ENCODE peak calls at places on chromosomes 6 and 20, in seven cellular contexts. N is hepatocyte, P is PC-3, M is nephron progenitor cell, T is AG10803, C is PC-9, B is cardiac muscle cell. D is an unnamed sample.
A peak's percentile ranks its signal among the peaks of the same experiment; 100 is the strongest.

GRCh38 chr20:58143531-58143930 is 84.9 kb downstream of the ANKRD60 start:
- DNase-seq in N (no peak), P (no peak), M (no peak), T (no peak), C (no peak), B (no peak), D (no peak)

GRCh38 chr6:7978736-7979135 is 68.1 kb upstream of the TXNDC5 start:
- DNase-seq in N (no peak), P (no peak), M (no peak), T (no peak), C (no peak), B (peak; percentile 27), D (no peak)

GRCh38 chr6:77457720-77458349 is 5.5 kb downstream of the HTR1B start:
- DNase-seq in N (peak; percentile 89), P (peak; percentile 62), M (peak; percentile 82), T (peak; percentile 92), C (peak; percentile 56), B (peak; percentile 97), D (peak; percentile 83)

GRCh38 chr6:4819706-4820283 is 43.6 kb downstream of the CDYL start:
- DNase-seq in N (no peak), P (no peak), M (no peak), T (peak; percentile 50), C (no peak), B (no peak), D (no peak)

GRCh38 chr20:53890434-53891305 is 179.7 kb downstream of the BCAS1 start:
- DNase-seq in N (no peak), P (peak; percentile 84), M (no peak), T (no peak), C (no peak), B (no peak), D (peak; percentile 59)

GRCh38 chr6:144264270-144265060 is 20.7 kb upstream of the UTRN start:
- DNase-seq in N (peak; percentile 80), P (peak; percentile 92), M (no peak), T (peak; percentile 92), C (peak; percentile 82), B (peak; percentile 94), D (peak; percentile 70)

GRCh38 chr20:3990741-3991140 is 24.6 kb downstream of the RNF24 start:
- DNase-seq in N (no peak), P (no peak), M (no peak), T (no peak), C (no peak), B (no peak), D (no peak)

GRCh38 chr6:43076928-43077809 is 1.1 kb downstream of the PTK7 start:
- DNase-seq in N (peak; percentile 62), P (peak; percentile 53), M (peak; percentile 63), T (peak; percentile 53), C (peak; percentile 37), B (peak; percentile 54), D (peak; percentile 47)

GRCh38 chr20:46400828-46401477 is 5.5 kb downstream of the ELMO2 start:
- DNase-seq in N (peak; percentile 13), P (peak; percentile 20), M (no peak), T (peak; percentile 53), C (no peak), B (peak; percentile 45), D (no peak)

GRCh38 chr6:48016027-48016755 is 94.8 kb downstream of the PTCHD4 start:
- DNase-seq in N (peak; percentile 18), P (no peak), M (no peak), T (no peak), C (no peak), B (no peak), D (no peak)

GRCh38 chr20:63578224-63579016 is 4.4 kb upstream of the HELZ2 start:
- DNase-seq in N (no peak), P (no peak), M (no peak), T (no peak), C (no peak), B (no peak), D (no peak)

GRCh38 chr20:5557123-5557522 is 193.1 kb upstream of the SHLD1 start:
- DNase-seq in N (peak; percentile 57), P (peak; percentile 66), M (peak; percentile 31), T (peak; percentile 34), C (peak; percentile 42), B (peak; percentile 54), D (peak; percentile 48)

GRCh38 chr6:31557443-31558317 is 10.3 kb downstream of the NFKBIL1 start:
- DNase-seq in N (no peak), P (no peak), M (no peak), T (no peak), C (no peak), B (no peak), D (no peak)

GRCh38 chr20:54173653-54174451 is at the start of gene CYP24A1:
- DNase-seq in N (peak; percentile 37), P (peak; percentile 39), M (peak; percentile 47), T (no peak), C (peak; percentile 38), B (peak; percentile 4), D (peak; percentile 96)

GRCh38 chr20:62501801-62502495 is 26.2 kb upstream of the GATA5 start:
- DNase-seq in N (peak; percentile 70), P (peak; percentile 48), M (no peak), T (peak; percentile 3), C (peak; percentile 29), B (peak; percentile 49), D (peak; percentile 67)

GRCh38 chr6:56091159-56091869 is 156.1 kb downstream of the COL21A1 start:
- DNase-seq in N (peak; percentile 46), P (peak; percentile 88), M (no peak), T (peak; percentile 86), C (peak; percentile 16), B (peak; percentile 92), D (peak; percentile 4)

GRCh38 chr20:58706975-58707681 is 14.5 kb downstream of the NPEPL1 start:
- DNase-seq in N (no peak), P (no peak), M (no peak), T (no peak), C (no peak), B (no peak), D (no peak)

GRCh38 chr6:3868544-3868943 is 19.4 kb downstream of the FAM50B start:
- DNase-seq in N (no peak), P (no peak), M (no peak), T (peak; percentile 91), C (no peak), B (peak; percentile 57), D (no peak)

GRCh38 chr6:26195376-26195923 is 108.2 kb downstream of the HFE start:
- DNase-seq in N (peak; percentile 92), P (peak; percentile 87), M (peak; percentile 60), T (peak; percentile 95), C (peak; percentile 67), B (peak; percentile 95), D (peak; percentile 81)

GRCh38 chr20:14344746-14345145 is 7.3 kb upstream of the FLRT3 start:
- DNase-seq in N (no peak), P (no peak), M (no peak), T (no peak), C (no peak), B (no peak), D (no peak)

GRCh38 chr6:10481101-10481500 is 40.0 kb upstream of the GCNT2 start:
- DNase-seq in N (no peak), P (peak; percentile 37), M (no peak), T (no peak), C (peak; percentile 10), B (no peak), D (no peak)

GRCh38 chr20:35702051-35702823 is 3.0 kb downstream of the ROMO1 start:
- DNase-seq in N (no peak), P (no peak), M (no peak), T (peak; percentile 89), C (no peak), B (no peak), D (no peak)

GRCh38 chr20:64036346-64037198 is 590 bp downstream of the C20orf204 start:
- DNase-seq in N (no peak), P (no peak), M (no peak), T (no peak), C (no peak), B (no peak), D (no peak)

GRCh38 chr6:116405663-116406329 is 35.0 kb downstream of the DSE start:
- DNase-seq in N (no peak), P (peak; percentile 61), M (peak; percentile 15), T (peak; percentile 31), C (no peak), B (peak; percentile 41), D (peak; percentile 27)

GRCh38 chr6:291697-292505 is at the start of gene DUSP22:
- DNase-seq in N (peak; percentile 96), P (peak; percentile 85), M (peak; percentile 87), T (peak; percentile 84), C (peak; percentile 88), B (peak; percentile 93), D (peak; percentile 81)

GRCh38 chr6:1383729-1384548 is 5.4 kb upstream of the FOXF2 start:
- DNase-seq in N (peak; percentile 11), P (no peak), M (peak; percentile 45), T (no peak), C (no peak), B (no peak), D (no peak)

GRCh38 chr6:27811383-27811782 is 100.8 kb downstream of the OR2B2 start:
- DNase-seq in N (no peak), P (peak; percentile 33), M (no peak), T (no peak), C (no peak), B (no peak), D (no peak)

GRCh38 chr6:148943451-148943850 is 196.6 kb downstream of the UST start:
- DNase-seq in N (no peak), P (no peak), M (no peak), T (peak; percentile 84), C (no peak), B (peak; percentile 54), D (no peak)

GRCh38 chr6:142210606-142211005 is 63.5 kb downstream of the VTA1 start:
- DNase-seq in N (no peak), P (no peak), M (no peak), T (no peak), C (no peak), B (no peak), D (no peak)

GRCh38 chr6:142207265-142207877 is 60.3 kb downstream of the VTA1 start:
- DNase-seq in N (peak; percentile 51), P (peak; percentile 69), M (peak; percentile 48), T (peak; percentile 58), C (peak; percentile 11), B (peak; percentile 79), D (peak; percentile 44)
- TF ChIP-seq CTCF in N (peak; percentile 56), P (peak; percentile 80), M (peak; percentile 72), T (peak; percentile 88), C (peak; percentile 70), B (peak; percentile 83), D (peak; percentile 50)

GRCh38 chr20:51958636-51959542 is 156.6 kb upstream of the SALL4 start:
- DNase-seq in N (no peak), P (no peak), M (no peak), T (peak; percentile 41), C (no peak), B (peak; percentile 55), D (no peak)
- TF ChIP-seq CTCF in N (no peak), P (no peak), M (no peak), T (no peak), C (no peak), B (no peak), D (no peak)

DNA sequence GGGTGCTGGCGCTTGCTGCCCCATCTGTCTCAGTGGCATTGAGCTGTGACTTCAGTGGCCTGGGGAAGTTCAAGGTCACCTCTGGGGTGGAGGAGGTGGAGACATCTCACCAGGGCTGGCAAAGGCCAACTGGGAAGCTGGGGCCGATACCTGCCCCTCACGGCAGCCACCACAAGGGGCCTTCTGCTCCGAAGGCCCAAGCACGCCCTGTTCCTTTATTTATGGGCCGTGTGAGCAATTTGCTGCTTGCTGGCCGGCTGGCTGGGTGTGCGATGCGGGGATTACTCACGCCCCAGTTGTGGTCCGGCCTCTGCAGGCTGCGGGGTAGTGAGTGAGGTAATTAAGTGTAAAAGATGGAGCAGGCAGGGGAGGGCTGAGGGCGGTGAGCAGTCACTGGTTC is 13.2 kb upstream of the SCRT2 start:
- DNase-seq in N (peak; percentile 14), P (no peak), M (peak; percentile 52), T (no peak), C (no peak), B (no peak), D (no peak)
- TF ChIP-seq CTCF in N (no peak), P (no peak), M (peak; percentile 24), T (no peak), C (no peak), B (no peak), D (no peak)

GRCh38 chr6:52573295-52573694 is 3.6 kb downstream of the TRAM2 start:
- DNase-seq in N (no peak), P (peak; percentile 29), M (peak; percentile 16), T (peak; percentile 74), C (no peak), B (peak; percentile 57), D (no peak)
- TF ChIP-seq CTCF in N (no peak), P (no peak), M (no peak), T (peak; percentile 42), C (no peak), B (peak; percentile 14), D (no peak)